ENCODE peak calls at places on chromosomes 7 and 10, in seven cellular contexts. One of them, this sample, is unnamed.

GRCh38 chr10:129694184-129694583 is 227.1 kb downstream of the MGMT start:
- DNase-seq in fibroblast of mammary gland: no peak
- DNase-seq in ascending aorta: no peak
- DNase-seq in H1: peak
- DNase-seq in psoas muscle: no peak
- DNase-seq in CD8-positive, alpha-beta T cell: no peak
- DNase-seq in epithelial cell of esophagus: no peak
- DNase-seq in this sample: no peak

GRCh38 chr10:127945335-127945734 is 38.4 kb downstream of the PTPRE start:
- DNase-seq in CD8-positive, alpha-beta T cell: no peak
- DNase-seq in epithelial cell of esophagus: peak
- DNase-seq in psoas muscle: no peak
- DNase-seq in fibroblast of mammary gland: peak
- DNase-seq in ascending aorta: no peak
- DNase-seq in H1: no peak
- DNase-seq in this sample: peak

GRCh38 chr7:26937306-26937705 is 72.9 kb upstream of the SKAP2 start:
- DNase-seq in fibroblast of mammary gland: peak
- DNase-seq in psoas muscle: no peak
- DNase-seq in ascending aorta: no peak
- DNase-seq in H1: no peak
- DNase-seq in CD8-positive, alpha-beta T cell: no peak
- DNase-seq in epithelial cell of esophagus: no peak
- DNase-seq in this sample: no peak

GRCh38 chr10:51709324-51709972 is 10.1 kb upstream of the CSTF2T start:
- DNase-seq in CD8-positive, alpha-beta T cell: no peak
- DNase-seq in epithelial cell of esophagus: no peak
- DNase-seq in fibroblast of mammary gland: no peak
- DNase-seq in H1: no peak
- DNase-seq in ascending aorta: no peak
- DNase-seq in psoas muscle: no peak
- DNase-seq in this sample: no peak

GRCh38 chr10:48245977-48246376 is 28.5 kb downstream of the FRMPD2 start:
- DNase-seq in epithelial cell of esophagus: no peak
- DNase-seq in fibroblast of mammary gland: no peak
- DNase-seq in ascending aorta: no peak
- DNase-seq in psoas muscle: no peak
- DNase-seq in H1: no peak
- DNase-seq in CD8-positive, alpha-beta T cell: no peak
- DNase-seq in this sample: no peak

GRCh38 chr7:136640977-136641376 is 227.5 kb upstream of the CHRM2 start:
- DNase-seq in ascending aorta: no peak
- DNase-seq in psoas muscle: no peak
- DNase-seq in H1: no peak
- DNase-seq in epithelial cell of esophagus: no peak
- DNase-seq in CD8-positive, alpha-beta T cell: no peak
- DNase-seq in fibroblast of mammary gland: no peak
- DNase-seq in this sample: no peak

GRCh38 chr7:28272461-28272877 is 91.9 kb upstream of the JAZF1 start:
- DNase-seq in fibroblast of mammary gland: peak
- DNase-seq in psoas muscle: no peak
- DNase-seq in ascending aorta: no peak
- DNase-seq in epithelial cell of esophagus: peak
- DNase-seq in CD8-positive, alpha-beta T cell: peak
- DNase-seq in H1: no peak
- DNase-seq in this sample: peak

GRCh38 chr7:138890782-138891445 is 90.3 kb downstream of the KIAA1549 start:
- DNase-seq in CD8-positive, alpha-beta T cell: no peak
- DNase-seq in ascending aorta: no peak
- DNase-seq in psoas muscle: no peak
- DNase-seq in H1: no peak
- DNase-seq in epithelial cell of esophagus: peak
- DNase-seq in fibroblast of mammary gland: peak
- DNase-seq in this sample: peak

GRCh38 chr7:95886501-95887090 is 114.2 kb downstream of the DYNC1I1 start:
- DNase-seq in ascending aorta: no peak
- DNase-seq in epithelial cell of esophagus: peak
- DNase-seq in fibroblast of mammary gland: peak
- DNase-seq in H1: no peak
- DNase-seq in CD8-positive, alpha-beta T cell: no peak
- DNase-seq in psoas muscle: no peak
- DNase-seq in this sample: peak

GRCh38 chr7:137040745-137041144 is 172.3 kb downstream of the CHRM2 start:
- DNase-seq in CD8-positive, alpha-beta T cell: no peak
- DNase-seq in psoas muscle: no peak
- DNase-seq in ascending aorta: no peak
- DNase-seq in epithelial cell of esophagus: no peak
- DNase-seq in H1: no peak
- DNase-seq in fibroblast of mammary gland: no peak
- DNase-seq in this sample: peak

GRCh38 chr7:112001089-112001826 is 204.9 kb downstream of the DOCK4 start:
- DNase-seq in CD8-positive, alpha-beta T cell: no peak
- DNase-seq in psoas muscle: no peak
- DNase-seq in H1: no peak
- DNase-seq in fibroblast of mammary gland: peak
- DNase-seq in epithelial cell of esophagus: peak
- DNase-seq in ascending aorta: no peak
- DNase-seq in this sample: peak

GRCh38 chr10:123972481-123973401 is 81.1 kb upstream of the CPXM2 start:
- DNase-seq in CD8-positive, alpha-beta T cell: no peak
- DNase-seq in epithelial cell of esophagus: no peak
- DNase-seq in psoas muscle: no peak
- DNase-seq in H1: peak
- DNase-seq in ascending aorta: no peak
- DNase-seq in fibroblast of mammary gland: no peak
- DNase-seq in this sample: no peak

GRCh38 chr10:60114765-60115586 is 208.6 kb upstream of the CCDC6 start:
- DNase-seq in epithelial cell of esophagus: peak
- DNase-seq in psoas muscle: no peak
- DNase-seq in CD8-positive, alpha-beta T cell: no peak
- DNase-seq in fibroblast of mammary gland: peak
- DNase-seq in ascending aorta: no peak
- DNase-seq in H1: no peak
- DNase-seq in this sample: peak

GRCh38 chr10:73965890-73966768 is 31.8 kb upstream of the VCL start:
- DNase-seq in H1: peak
- DNase-seq in psoas muscle: peak
- DNase-seq in fibroblast of mammary gland: peak
- DNase-seq in ascending aorta: peak
- DNase-seq in CD8-positive, alpha-beta T cell: no peak
- DNase-seq in epithelial cell of esophagus: peak
- DNase-seq in this sample: peak

GRCh38 chr7:125878990-125879389 is 949.4 kb upstream of the POT1 start:
- DNase-seq in CD8-positive, alpha-beta T cell: no peak
- DNase-seq in fibroblast of mammary gland: no peak
- DNase-seq in psoas muscle: no peak
- DNase-seq in H1: no peak
- DNase-seq in ascending aorta: no peak
- DNase-seq in epithelial cell of esophagus: no peak
- DNase-seq in this sample: no peak

GRCh38 chr10:121080324-121080807 is 229.2 kb downstream of the WDR11 start:
- DNase-seq in ascending aorta: no peak
- DNase-seq in H1: no peak
- DNase-seq in CD8-positive, alpha-beta T cell: no peak
- DNase-seq in epithelial cell of esophagus: no peak
- DNase-seq in psoas muscle: peak
- DNase-seq in fibroblast of mammary gland: no peak
- DNase-seq in this sample: no peak

GRCh38 chr7:100629117-100629711 is 12.1 kb downstream of the TFR2 start:
- DNase-seq in H1: peak
- DNase-seq in epithelial cell of esophagus: peak
- DNase-seq in CD8-positive, alpha-beta T cell: peak
- DNase-seq in fibroblast of mammary gland: peak
- DNase-seq in psoas muscle: no peak
- DNase-seq in ascending aorta: no peak
- DNase-seq in this sample: peak

DNA sequence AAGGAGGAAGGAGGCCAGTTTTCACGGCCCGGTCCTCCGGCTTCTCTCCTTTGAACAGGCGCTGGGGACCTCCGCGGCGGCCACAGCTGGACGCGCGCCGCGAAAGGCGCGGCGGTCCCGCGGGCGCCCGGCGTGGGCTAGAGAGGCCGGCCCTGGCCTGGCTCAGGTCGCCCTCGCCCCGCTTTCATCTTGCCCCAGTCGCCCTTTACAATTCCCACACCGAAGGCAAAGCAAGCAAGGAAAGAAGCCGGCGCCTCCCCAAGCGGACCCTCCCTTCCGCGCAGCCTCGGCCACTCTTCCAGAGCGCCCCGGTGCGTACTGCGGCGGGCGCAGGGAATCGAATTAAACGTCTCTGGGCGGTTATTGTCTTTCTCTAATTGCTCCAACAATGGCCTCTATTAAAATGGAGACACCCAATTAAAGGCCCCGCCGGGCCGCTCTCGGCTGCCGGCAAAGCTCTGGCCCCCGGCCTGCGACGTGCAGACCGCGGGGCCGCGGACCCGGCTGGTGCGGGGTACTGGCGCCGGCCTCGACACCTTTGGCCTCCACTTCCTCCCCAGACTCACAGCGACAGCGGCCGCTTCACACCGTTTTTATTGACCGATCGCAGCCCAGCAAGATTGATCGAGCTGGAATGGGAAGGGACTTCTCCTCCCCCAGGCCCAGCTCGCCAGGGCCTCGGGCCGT is 4.5 kb upstream of the GATA3 start:
- DNase-seq in epithelial cell of esophagus: peak
- DNase-seq in fibroblast of mammary gland: no peak
- DNase-seq in H1: peak
- DNase-seq in psoas muscle: no peak
- DNase-seq in ascending aorta: no peak
- DNase-seq in CD8-positive, alpha-beta T cell: no peak
- DNase-seq in this sample: no peak
- TF ChIP-seq CTCF in epithelial cell of esophagus: no peak
- TF ChIP-seq CTCF in fibroblast of mammary gland: no peak
- TF ChIP-seq CTCF in H1: no peak
- TF ChIP-seq CTCF in psoas muscle: no peak
- TF ChIP-seq CTCF in ascending aorta: no peak
- TF ChIP-seq CTCF in CD8-positive, alpha-beta T cell: no peak
- TF ChIP-seq CTCF in this sample: no peak

DNA sequence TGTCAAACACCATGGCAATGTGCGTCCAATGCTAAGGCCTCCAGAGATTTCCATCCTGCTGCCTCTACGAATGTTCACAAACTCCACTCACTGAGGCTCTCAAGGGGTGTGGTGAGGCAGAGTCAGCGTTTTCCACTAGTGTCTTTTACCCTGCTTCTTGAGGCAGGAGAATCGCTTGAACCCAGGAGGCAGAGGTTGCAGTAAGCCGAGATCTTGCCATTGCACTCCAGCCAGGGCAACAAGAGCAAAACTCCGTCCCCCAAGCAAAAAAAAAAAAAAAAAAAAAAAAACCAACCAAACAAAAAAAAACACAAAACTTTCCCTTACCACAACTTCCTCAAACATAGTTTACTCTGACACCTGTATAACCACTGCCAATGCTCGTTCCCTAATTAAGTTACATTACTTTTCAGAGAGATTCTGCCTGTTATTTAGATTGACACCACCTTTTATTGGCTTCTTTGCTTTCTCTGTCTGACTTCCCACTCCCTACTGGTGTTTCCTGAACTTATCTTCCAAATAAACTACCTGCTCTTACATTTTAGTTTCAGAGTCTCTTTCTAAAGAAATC is 102.1 kb upstream of the ZNF746 start:
- DNase-seq in H1: no peak
- DNase-seq in CD8-positive, alpha-beta T cell: no peak
- DNase-seq in fibroblast of mammary gland: no peak
- DNase-seq in ascending aorta: no peak
- DNase-seq in epithelial cell of esophagus: no peak
- DNase-seq in psoas muscle: no peak
- DNase-seq in this sample: no peak
- H3K4me3 ChIP-seq in H1: no peak
- H3K4me3 ChIP-seq in CD8-positive, alpha-beta T cell: no peak
- H3K4me3 ChIP-seq in fibroblast of mammary gland: no peak
- H3K4me3 ChIP-seq in ascending aorta: no peak
- H3K4me3 ChIP-seq in epithelial cell of esophagus: no peak
- H3K4me3 ChIP-seq in psoas muscle: no peak
- H3K4me3 ChIP-seq in this sample: no peak

GRCh38 chr10:71394926-71395562 is 1.7 kb upstream of the CDH23 start:
- DNase-seq in epithelial cell of esophagus: no peak
- DNase-seq in H1: peak
- DNase-seq in psoas muscle: no peak
- DNase-seq in ascending aorta: no peak
- DNase-seq in CD8-positive, alpha-beta T cell: no peak
- DNase-seq in fibroblast of mammary gland: no peak
- DNase-seq in this sample: no peak

GRCh38 chr10:71395621-71396020 is 1.1 kb upstream of the CDH23 start:
- DNase-seq in H1: peak
- DNase-seq in epithelial cell of esophagus: no peak
- DNase-seq in fibroblast of mammary gland: no peak
- DNase-seq in psoas muscle: no peak
- DNase-seq in ascending aorta: no peak
- DNase-seq in CD8-positive, alpha-beta T cell: no peak
- DNase-seq in this sample: no peak

GRCh38 chr10:71397340-71398212 is 856 bp downstream of the CDH23 start:
- DNase-seq in psoas muscle: no peak
- DNase-seq in CD8-positive, alpha-beta T cell: no peak
- DNase-seq in ascending aorta: no peak
- DNase-seq in fibroblast of mammary gland: no peak
- DNase-seq in epithelial cell of esophagus: no peak
- DNase-seq in H1: peak
- DNase-seq in this sample: no peak

GRCh38 chr10:71396714-71397339 is at the start of gene CDH23:
- DNase-seq in ascending aorta: no peak
- DNase-seq in epithelial cell of esophagus: no peak
- DNase-seq in H1: peak
- DNase-seq in CD8-positive, alpha-beta T cell: no peak
- DNase-seq in fibroblast of mammary gland: no peak
- DNase-seq in psoas muscle: no peak
- DNase-seq in this sample: no peak

DNA sequence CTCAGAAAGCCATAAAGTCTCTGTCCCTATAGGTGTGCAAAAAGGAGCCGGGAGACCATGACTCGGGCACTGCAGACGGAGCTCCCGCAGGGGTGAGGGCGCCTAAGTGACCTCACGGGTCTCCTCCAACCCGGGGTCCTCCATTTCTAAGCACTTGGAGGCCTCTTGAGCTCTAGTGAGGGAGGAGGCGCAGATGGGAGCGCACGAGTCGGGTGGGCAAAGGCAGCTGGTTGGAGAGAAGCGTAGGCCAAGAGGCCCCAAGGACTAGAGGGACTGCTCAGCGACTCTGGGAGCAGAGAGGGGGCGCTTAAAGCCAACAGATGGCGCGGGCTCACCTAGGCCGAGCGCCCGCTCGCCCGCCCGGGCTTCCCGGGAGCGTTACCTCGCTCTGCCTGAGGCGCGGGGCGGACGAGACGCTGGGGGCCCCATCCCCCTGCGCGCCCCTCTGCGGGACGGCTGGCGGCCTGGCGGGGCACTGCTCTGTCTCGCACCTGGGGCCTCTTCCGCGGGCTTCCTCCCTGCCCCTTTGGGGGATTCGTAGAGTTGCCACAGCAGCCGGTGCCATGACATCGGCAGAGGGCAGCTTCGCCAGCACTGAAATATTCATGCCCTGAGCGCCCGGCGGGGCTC is 521 bp upstream of the CDH23 start:
- DNase-seq in H1: peak
- DNase-seq in fibroblast of mammary gland: no peak
- DNase-seq in ascending aorta: no peak
- DNase-seq in epithelial cell of esophagus: peak
- DNase-seq in psoas muscle: peak
- DNase-seq in CD8-positive, alpha-beta T cell: peak
- DNase-seq in this sample: peak
- TF ChIP-seq CTCF in H1: peak
- TF ChIP-seq CTCF in fibroblast of mammary gland: no peak
- TF ChIP-seq CTCF in ascending aorta: peak
- TF ChIP-seq CTCF in epithelial cell of esophagus: peak
- TF ChIP-seq CTCF in psoas muscle: peak
- TF ChIP-seq CTCF in CD8-positive, alpha-beta T cell: no peak
- TF ChIP-seq CTCF in this sample: no peak

GRCh38 chr10:88728107-88728763 is 22.2 kb downstream of the LIPK start:
- DNase-seq in H1: peak
- DNase-seq in CD8-positive, alpha-beta T cell: peak
- DNase-seq in epithelial cell of esophagus: peak
- DNase-seq in fibroblast of mammary gland: peak
- DNase-seq in ascending aorta: no peak
- DNase-seq in psoas muscle: no peak
- DNase-seq in this sample: peak
- H3K4me3 ChIP-seq in H1: no peak
- H3K4me3 ChIP-seq in CD8-positive, alpha-beta T cell: no peak
- H3K4me3 ChIP-seq in epithelial cell of esophagus: no peak
- H3K4me3 ChIP-seq in fibroblast of mammary gland: no peak
- H3K4me3 ChIP-seq in ascending aorta: no peak
- H3K4me3 ChIP-seq in psoas muscle: no peak
- H3K4me3 ChIP-seq in this sample: no peak

This sample was measured in fibroblast of pulmonary artery.